ENCODE peak calls at places on chromosomes 2 and 18, in eight cellular contexts. One of them, this sample, is unnamed.

GRCh38 chr2:68225119-68225632 is 27.2 kb downstream of the PPP3R1 start:
- DNase-seq in endothelial cell: peak; percentile 33
- DNase-seq in neural progenitor cell: peak; percentile 59
- DNase-seq in spleen: no peak
- DNase-seq in CD4-positive, alpha-beta T cell: no peak
- DNase-seq in hepatocyte: peak; percentile 48
- DNase-seq in bronchial epithelial cell: peak; percentile 42
- DNase-seq in A549: peak; percentile 23
- DNase-seq in this sample: no peak

GRCh38 chr18:21179590-21180220 is 62.3 kb upstream of the GREB1L start:
- DNase-seq in endothelial cell: peak; percentile 67
- DNase-seq in neural progenitor cell: peak; percentile 85
- DNase-seq in spleen: no peak
- DNase-seq in CD4-positive, alpha-beta T cell: peak; percentile 2
- DNase-seq in hepatocyte: peak; percentile 84
- DNase-seq in bronchial epithelial cell: peak; percentile 44
- DNase-seq in A549: peak; percentile 25
- DNase-seq in this sample: peak; percentile 22

GRCh38 chr2:187233811-187234210 is 214.2 kb downstream of the CALCRL start:
- DNase-seq in endothelial cell: no peak
- DNase-seq in neural progenitor cell: no peak
- DNase-seq in spleen: no peak
- DNase-seq in CD4-positive, alpha-beta T cell: no peak
- DNase-seq in hepatocyte: no peak
- DNase-seq in bronchial epithelial cell: peak; percentile 53
- DNase-seq in A549: no peak
- DNase-seq in this sample: no peak

GRCh38 chr2:211157856-211158463 is 601.6 kb downstream of the CPS1 start:
- DNase-seq in endothelial cell: peak; percentile 78
- DNase-seq in neural progenitor cell: peak; percentile 89
- DNase-seq in spleen: peak; percentile 81
- DNase-seq in CD4-positive, alpha-beta T cell: peak; percentile 42
- DNase-seq in hepatocyte: peak; percentile 88
- DNase-seq in bronchial epithelial cell: peak; percentile 61
- DNase-seq in A549: peak; percentile 8
- DNase-seq in this sample: peak; percentile 42

GRCh38 chr18:79853303-79853992 is 55.7 kb downstream of the KCNG2 start:
- DNase-seq in endothelial cell: no peak
- DNase-seq in neural progenitor cell: no peak
- DNase-seq in spleen: peak; percentile 77
- DNase-seq in CD4-positive, alpha-beta T cell: no peak
- DNase-seq in hepatocyte: no peak
- DNase-seq in bronchial epithelial cell: no peak
- DNase-seq in A549: no peak
- DNase-seq in this sample: peak; percentile 6

GRCh38 chr2:100878000-100878786 is 58.3 kb downstream of the NPAS2 start:
- DNase-seq in endothelial cell: no peak
- DNase-seq in neural progenitor cell: no peak
- DNase-seq in spleen: no peak
- DNase-seq in CD4-positive, alpha-beta T cell: no peak
- DNase-seq in hepatocyte: no peak
- DNase-seq in bronchial epithelial cell: no peak
- DNase-seq in A549: no peak
- DNase-seq in this sample: no peak

GRCh38 chr18:22224339-22224738 is 55.0 kb downstream of the GATA6 start:
- DNase-seq in endothelial cell: no peak
- DNase-seq in neural progenitor cell: no peak
- DNase-seq in spleen: no peak
- DNase-seq in CD4-positive, alpha-beta T cell: no peak
- DNase-seq in hepatocyte: no peak
- DNase-seq in bronchial epithelial cell: peak; percentile 10
- DNase-seq in A549: no peak
- DNase-seq in this sample: no peak

GRCh38 chr2:96399342-96400048 is 63.9 kb downstream of the NCAPH start:
- DNase-seq in endothelial cell: no peak
- DNase-seq in neural progenitor cell: peak; percentile 25
- DNase-seq in spleen: no peak
- DNase-seq in CD4-positive, alpha-beta T cell: no peak
- DNase-seq in hepatocyte: no peak
- DNase-seq in bronchial epithelial cell: no peak
- DNase-seq in A549: no peak
- DNase-seq in this sample: no peak

GRCh38 chr2:230258483-230258882 is 32.9 kb downstream of the SP140 start:
- DNase-seq in endothelial cell: no peak
- DNase-seq in neural progenitor cell: no peak
- DNase-seq in spleen: no peak
- DNase-seq in CD4-positive, alpha-beta T cell: no peak
- DNase-seq in hepatocyte: no peak
- DNase-seq in bronchial epithelial cell: no peak
- DNase-seq in A549: no peak
- DNase-seq in this sample: no peak

GRCh38 chr2:133787207-133787606 is 218.9 kb upstream of the NCKAP5 start:
- DNase-seq in endothelial cell: no peak
- DNase-seq in neural progenitor cell: no peak
- DNase-seq in spleen: no peak
- DNase-seq in CD4-positive, alpha-beta T cell: no peak
- DNase-seq in hepatocyte: no peak
- DNase-seq in bronchial epithelial cell: peak; percentile 72
- DNase-seq in A549: no peak
- DNase-seq in this sample: no peak

GRCh38 chr2:170221317-170222288 is 43.7 kb downstream of the MYO3B start:
- DNase-seq in endothelial cell: no peak
- DNase-seq in neural progenitor cell: no peak
- DNase-seq in spleen: no peak
- DNase-seq in CD4-positive, alpha-beta T cell: no peak
- DNase-seq in hepatocyte: no peak
- DNase-seq in bronchial epithelial cell: peak; percentile 82
- DNase-seq in A549: no peak
- DNase-seq in this sample: no peak

GRCh38 chr2:73083886-73084792 is 12.6 kb upstream of the SFXN5 start:
- DNase-seq in endothelial cell: no peak
- DNase-seq in neural progenitor cell: no peak
- DNase-seq in spleen: peak; percentile 51
- DNase-seq in CD4-positive, alpha-beta T cell: no peak
- DNase-seq in hepatocyte: no peak
- DNase-seq in bronchial epithelial cell: no peak
- DNase-seq in A549: no peak
- DNase-seq in this sample: no peak

GRCh38 chr2:173793649-173794565 is 171.3 kb downstream of the SP3 start:
- DNase-seq in endothelial cell: no peak
- DNase-seq in neural progenitor cell: peak; percentile 37
- DNase-seq in spleen: no peak
- DNase-seq in CD4-positive, alpha-beta T cell: no peak
- DNase-seq in hepatocyte: peak; percentile 60
- DNase-seq in bronchial epithelial cell: peak; percentile 50
- DNase-seq in A549: no peak
- DNase-seq in this sample: no peak

GRCh38 chr2:88091943-88092342 is 24.3 kb downstream of the SMYD1 start:
- DNase-seq in endothelial cell: no peak
- DNase-seq in neural progenitor cell: no peak
- DNase-seq in spleen: no peak
- DNase-seq in CD4-positive, alpha-beta T cell: no peak
- DNase-seq in hepatocyte: no peak
- DNase-seq in bronchial epithelial cell: no peak
- DNase-seq in A549: no peak
- DNase-seq in this sample: no peak

GRCh38 chr2:226862623-226863022 is 26.8 kb downstream of the RHBDD1 start:
- DNase-seq in endothelial cell: no peak
- DNase-seq in neural progenitor cell: no peak
- DNase-seq in spleen: no peak
- DNase-seq in CD4-positive, alpha-beta T cell: no peak
- DNase-seq in hepatocyte: no peak
- DNase-seq in bronchial epithelial cell: peak; percentile 5
- DNase-seq in A549: no peak
- DNase-seq in this sample: no peak

GRCh38 chr2:64562148-64562784 is 38.1 kb downstream of the AFTPH start:
- DNase-seq in endothelial cell: no peak
- DNase-seq in neural progenitor cell: no peak
- DNase-seq in spleen: no peak
- DNase-seq in CD4-positive, alpha-beta T cell: no peak
- DNase-seq in hepatocyte: no peak
- DNase-seq in bronchial epithelial cell: peak; percentile 27
- DNase-seq in A549: peak; percentile 6
- DNase-seq in this sample: no peak

GRCh38 chr2:11393711-11394236 is 49.3 kb upstream of the ROCK2 start:
- DNase-seq in endothelial cell: no peak
- DNase-seq in neural progenitor cell: no peak
- DNase-seq in spleen: no peak
- DNase-seq in CD4-positive, alpha-beta T cell: no peak
- DNase-seq in hepatocyte: peak; percentile 63
- DNase-seq in bronchial epithelial cell: no peak
- DNase-seq in A549: no peak
- DNase-seq in this sample: no peak

GRCh38 chr2:126059379-126059778 is 596.6 kb upstream of the GYPC start:
- DNase-seq in endothelial cell: no peak
- DNase-seq in neural progenitor cell: peak; percentile 5
- DNase-seq in spleen: no peak
- DNase-seq in CD4-positive, alpha-beta T cell: no peak
- DNase-seq in hepatocyte: peak; percentile 10
- DNase-seq in bronchial epithelial cell: no peak
- DNase-seq in A549: no peak
- DNase-seq in this sample: no peak

GRCh38 chr2:217711236-217711635 is 291.6 kb downstream of the TNS1 start:
- DNase-seq in endothelial cell: no peak
- DNase-seq in neural progenitor cell: no peak
- DNase-seq in spleen: no peak
- DNase-seq in CD4-positive, alpha-beta T cell: no peak
- DNase-seq in hepatocyte: no peak
- DNase-seq in bronchial epithelial cell: no peak
- DNase-seq in A549: no peak
- DNase-seq in this sample: no peak

GRCh38 chr2:134258684-134259408 is 5.0 kb downstream of the MGAT5 start:
- DNase-seq in endothelial cell: no peak
- DNase-seq in neural progenitor cell: no peak
- DNase-seq in spleen: no peak
- DNase-seq in CD4-positive, alpha-beta T cell: peak; percentile 61
- DNase-seq in hepatocyte: no peak
- DNase-seq in bronchial epithelial cell: no peak
- DNase-seq in A549: no peak
- DNase-seq in this sample: no peak

GRCh38 chr2:69375494-69376353 is 11.3 kb downstream of the GFPT1 start:
- DNase-seq in endothelial cell: peak; percentile 28
- DNase-seq in neural progenitor cell: peak; percentile 37
- DNase-seq in spleen: no peak
- DNase-seq in CD4-positive, alpha-beta T cell: no peak
- DNase-seq in hepatocyte: peak; percentile 35
- DNase-seq in bronchial epithelial cell: peak; percentile 39
- DNase-seq in A549: no peak
- DNase-seq in this sample: no peak

GRCh38 chr2:30272761-30273573 is 41.6 kb downstream of the LBH start:
- DNase-seq in endothelial cell: no peak
- DNase-seq in neural progenitor cell: no peak
- DNase-seq in spleen: no peak
- DNase-seq in CD4-positive, alpha-beta T cell: no peak
- DNase-seq in hepatocyte: peak; percentile 53
- DNase-seq in bronchial epithelial cell: peak; percentile 69
- DNase-seq in A549: peak; percentile 44
- DNase-seq in this sample: no peak

GRCh38 chr2:157866202-157866601 is 9.9 kb downstream of the ACVR1 start:
- DNase-seq in endothelial cell: no peak
- DNase-seq in neural progenitor cell: peak; percentile 30
- DNase-seq in spleen: no peak
- DNase-seq in CD4-positive, alpha-beta T cell: no peak
- DNase-seq in hepatocyte: no peak
- DNase-seq in bronchial epithelial cell: no peak
- DNase-seq in A549: no peak
- DNase-seq in this sample: no peak

GRCh38 chr18:41096504-41096903 is 858.5 kb upstream of the PIK3C3 start:
- DNase-seq in endothelial cell: peak; percentile 7
- DNase-seq in neural progenitor cell: peak; percentile 15
- DNase-seq in spleen: no peak
- DNase-seq in CD4-positive, alpha-beta T cell: no peak
- DNase-seq in hepatocyte: peak; percentile 14
- DNase-seq in bronchial epithelial cell: peak; percentile 61
- DNase-seq in A549: no peak
- DNase-seq in this sample: no peak
- TF ChIP-seq CTCF in endothelial cell: no peak
- TF ChIP-seq CTCF in neural progenitor cell: peak; percentile 26
- TF ChIP-seq CTCF in spleen: no peak
- TF ChIP-seq CTCF in CD4-positive, alpha-beta T cell: no peak
- TF ChIP-seq CTCF in hepatocyte: peak; percentile 40
- TF ChIP-seq CTCF in bronchial epithelial cell: peak; percentile 44
- TF ChIP-seq CTCF in A549: no peak
- TF ChIP-seq CTCF in this sample: peak; percentile 28

GRCh38 chr2:42928692-42929576 is 136.6 kb upstream of the HAAO start:
- DNase-seq in endothelial cell: peak; percentile 39
- DNase-seq in neural progenitor cell: peak; percentile 76
- DNase-seq in spleen: no peak
- DNase-seq in CD4-positive, alpha-beta T cell: no peak
- DNase-seq in hepatocyte: peak; percentile 78
- DNase-seq in bronchial epithelial cell: peak; percentile 45
- DNase-seq in A549: peak; percentile 63
- DNase-seq in this sample: no peak
- TF ChIP-seq CTCF in endothelial cell: peak; percentile 78
- TF ChIP-seq CTCF in neural progenitor cell: peak; percentile 67
- TF ChIP-seq CTCF in spleen: no peak
- TF ChIP-seq CTCF in CD4-positive, alpha-beta T cell: no peak
- TF ChIP-seq CTCF in hepatocyte: peak; percentile 35
- TF ChIP-seq CTCF in bronchial epithelial cell: peak; percentile 53
- TF ChIP-seq CTCF in A549: peak; percentile 40
- TF ChIP-seq CTCF in this sample: peak; percentile 62

GRCh38 chr18:52465391-52465790 is 125.4 kb downstream of the DCC start:
- DNase-seq in endothelial cell: no peak
- DNase-seq in neural progenitor cell: peak; percentile 19
- DNase-seq in spleen: no peak
- DNase-seq in CD4-positive, alpha-beta T cell: no peak
- DNase-seq in hepatocyte: no peak
- DNase-seq in bronchial epithelial cell: no peak
- DNase-seq in A549: no peak
- DNase-seq in this sample: no peak

GRCh38 chr18:52459890-52460289 is 119.9 kb downstream of the DCC start:
- DNase-seq in endothelial cell: no peak
- DNase-seq in neural progenitor cell: no peak
- DNase-seq in spleen: no peak
- DNase-seq in CD4-positive, alpha-beta T cell: no peak
- DNase-seq in hepatocyte: no peak
- DNase-seq in bronchial epithelial cell: no peak
- DNase-seq in A549: no peak
- DNase-seq in this sample: no peak

DNA sequence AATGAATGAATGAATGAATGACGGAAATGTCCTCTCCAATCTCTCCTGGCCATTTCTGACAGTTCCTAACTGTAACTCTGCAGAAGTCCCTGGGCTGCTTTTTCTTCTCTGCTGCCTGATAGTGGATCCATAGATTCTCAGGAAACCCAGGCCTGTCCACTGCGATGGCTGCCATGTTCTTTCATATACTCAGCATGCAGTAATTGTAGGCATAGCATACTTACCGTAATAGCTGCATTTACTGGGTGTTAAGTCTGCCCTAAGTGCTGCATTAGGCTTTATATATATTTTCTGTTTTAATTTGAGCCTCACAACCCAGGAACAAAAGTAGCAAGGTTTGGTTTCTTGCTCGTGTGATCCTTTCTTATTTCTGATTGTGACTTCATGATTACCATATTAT is 122.9 kb downstream of the DCC start:
- DNase-seq in endothelial cell: no peak
- DNase-seq in neural progenitor cell: no peak
- DNase-seq in spleen: no peak
- DNase-seq in CD4-positive, alpha-beta T cell: no peak
- DNase-seq in hepatocyte: no peak
- DNase-seq in bronchial epithelial cell: no peak
- DNase-seq in A549: no peak
- DNase-seq in this sample: no peak
- TF ChIP-seq CTCF in endothelial cell: no peak
- TF ChIP-seq CTCF in neural progenitor cell: no peak
- TF ChIP-seq CTCF in spleen: no peak
- TF ChIP-seq CTCF in CD4-positive, alpha-beta T cell: no peak
- TF ChIP-seq CTCF in hepatocyte: no peak
- TF ChIP-seq CTCF in bronchial epithelial cell: no peak
- TF ChIP-seq CTCF in A549: no peak
- TF ChIP-seq CTCF in this sample: no peak

GRCh38 chr18:77088977-77089795 is 43.4 kb downstream of the MBP start:
- DNase-seq in endothelial cell: no peak
- DNase-seq in neural progenitor cell: no peak
- DNase-seq in spleen: peak; percentile 70
- DNase-seq in CD4-positive, alpha-beta T cell: no peak
- DNase-seq in hepatocyte: peak; percentile 54
- DNase-seq in bronchial epithelial cell: peak; percentile 60
- DNase-seq in A549: no peak
- DNase-seq in this sample: peak; percentile 48
- TF ChIP-seq CTCF in endothelial cell: no peak
- TF ChIP-seq CTCF in neural progenitor cell: no peak
- TF ChIP-seq CTCF in spleen: no peak
- TF ChIP-seq CTCF in CD4-positive, alpha-beta T cell: no peak
- TF ChIP-seq CTCF in hepatocyte: no peak
- TF ChIP-seq CTCF in bronchial epithelial cell: no peak
- TF ChIP-seq CTCF in A549: no peak
- TF ChIP-seq CTCF in this sample: no peak

This sample was measured in progenitor cell of endocrine pancreas.